ENCODE peak calls at places on chromosomes 4 and X, in five cellular contexts. One of them, this sample, is unnamed.

GRCh38 chr4:181761130-181761529 is 482.1 kb upstream of the TENM3 start:
- DNase-seq in H1: no peak
- DNase-seq in HepG2: no peak
- DNase-seq in GM12878: no peak
- DNase-seq in HCT116: no peak
- DNase-seq in this sample: no peak

GRCh38 chr4:183284965-183285364 is 35.1 kb downstream of the CLDN22 start:
- DNase-seq in GM12878: no peak
- DNase-seq in HepG2: no peak
- DNase-seq in H1: no peak
- DNase-seq in HCT116: no peak
- DNase-seq in this sample: no peak

GRCh38 chr4:19521151-19521550 is 730.6 kb upstream of the SLIT2 start:
- DNase-seq in HepG2: no peak
- DNase-seq in H1: no peak
- DNase-seq in HCT116: no peak
- DNase-seq in GM12878: no peak
- DNase-seq in this sample: no peak

GRCh38 chrX:138765061-138765460 is 53.5 kb upstream of the FGF13 start:
- DNase-seq in HepG2: no peak
- DNase-seq in HCT116: no peak
- DNase-seq in GM12878: no peak
- DNase-seq in H1: no peak
- DNase-seq in this sample: no peak

GRCh38 chr4:183443609-183444148 is 757 bp upstream of the CDKN2AIP start:
- DNase-seq in GM12878: no peak
- DNase-seq in HCT116: no peak
- DNase-seq in H1: no peak
- DNase-seq in HepG2: no peak
- DNase-seq in this sample: no peak

GRCh38 chrX:69068295-69069085 is 96.8 kb downstream of the PJA1 start:
- DNase-seq in HCT116: no peak
- DNase-seq in HepG2: no peak
- DNase-seq in GM12878: no peak
- DNase-seq in H1: no peak
- DNase-seq in this sample: no peak

GRCh38 chr4:87734936-87735335 is 64.4 kb upstream of the IBSP start:
- DNase-seq in HepG2: no peak
- DNase-seq in HCT116: no peak
- DNase-seq in GM12878: no peak
- DNase-seq in H1: no peak
- DNase-seq in this sample: no peak

GRCh38 chrX:12975999-12976558 is 1.2 kb downstream of the TMSB4X start:
- DNase-seq in HepG2: no peak
- DNase-seq in H1: no peak
- DNase-seq in HCT116: no peak
- DNase-seq in GM12878: no peak
- DNase-seq in this sample: peak; percentile 79

GRCh38 chr4:110754726-110755125 is 131.8 kb upstream of the PITX2 start:
- DNase-seq in GM12878: no peak
- DNase-seq in HCT116: no peak
- DNase-seq in H1: no peak
- DNase-seq in HepG2: no peak
- DNase-seq in this sample: no peak

GRCh38 chr4:2472187-2472586 is 3.3 kb downstream of the RNF4 start:
- DNase-seq in HCT116: no peak
- DNase-seq in GM12878: no peak
- DNase-seq in HepG2: no peak
- DNase-seq in H1: no peak
- DNase-seq in this sample: no peak

GRCh38 chr4:8316911-8317351 is 47.4 kb downstream of the HTRA3 start:
- DNase-seq in HCT116: no peak
- DNase-seq in H1: peak; percentile 47
- DNase-seq in GM12878: no peak
- DNase-seq in HepG2: no peak
- DNase-seq in this sample: no peak

GRCh38 chr4:107219681-107220080 is 183.6 kb upstream of the DKK2 start:
- DNase-seq in GM12878: no peak
- DNase-seq in H1: no peak
- DNase-seq in HepG2: no peak
- DNase-seq in HCT116: no peak
- DNase-seq in this sample: no peak

GRCh38 chr4:107216379-107216778 is 180.3 kb upstream of the DKK2 start:
- DNase-seq in HepG2: no peak
- DNase-seq in H1: no peak
- DNase-seq in GM12878: no peak
- DNase-seq in HCT116: no peak
- DNase-seq in this sample: no peak

GRCh38 chr4:107215222-107215621 is 179.1 kb upstream of the DKK2 start:
- DNase-seq in HepG2: peak; percentile 73
- DNase-seq in GM12878: no peak
- DNase-seq in H1: no peak
- DNase-seq in HCT116: no peak
- DNase-seq in this sample: no peak

DNA sequence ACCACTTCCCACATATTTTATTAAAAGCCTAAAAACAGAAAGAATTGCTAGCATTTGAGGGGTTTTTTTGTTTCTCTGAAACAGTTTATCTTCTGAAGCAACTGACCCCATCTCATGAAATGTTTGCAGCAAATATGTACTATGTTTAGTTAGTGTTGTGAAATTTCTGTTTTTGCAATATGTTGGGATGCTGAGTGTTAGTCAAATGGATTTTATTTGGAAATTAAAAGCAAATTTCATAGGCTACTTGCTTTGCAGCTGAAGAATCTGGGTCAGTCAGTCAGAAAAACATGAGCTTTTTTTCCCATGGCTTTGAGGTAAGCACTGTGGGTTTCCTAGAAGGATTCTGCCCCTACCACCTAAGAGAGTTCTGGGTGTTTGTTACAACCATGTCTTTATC is 184.9 kb upstream of the DKK2 start:
- DNase-seq in GM12878: no peak
- DNase-seq in H1: no peak
- DNase-seq in HepG2: no peak
- DNase-seq in HCT116: no peak
- DNase-seq in this sample: no peak
- TF ChIP-seq JUND in GM12878: no peak
- TF ChIP-seq JUND in H1: no peak
- TF ChIP-seq JUND in HepG2: no peak
- TF ChIP-seq JUND in HCT116: no peak
- TF ChIP-seq JUND in this sample: no peak

GRCh38 chrX:103780701-103781402 is 4.2 kb downstream of the PLP1 start:
- DNase-seq in GM12878: no peak
- DNase-seq in HepG2: no peak
- DNase-seq in HCT116: no peak
- DNase-seq in H1: no peak
- DNase-seq in this sample: no peak

GRCh38 chrX:103783971-103784370 is 7.3 kb downstream of the PLP1 start:
- DNase-seq in HepG2: no peak
- DNase-seq in H1: no peak
- DNase-seq in GM12878: no peak
- DNase-seq in HCT116: no peak
- DNase-seq in this sample: no peak

GRCh38 chrX:103779156-103779555 is 2.5 kb downstream of the PLP1 start:
- DNase-seq in GM12878: no peak
- DNase-seq in HCT116: no peak
- DNase-seq in H1: no peak
- DNase-seq in HepG2: no peak
- DNase-seq in this sample: no peak

GRCh38 chrX:103782640-103783039 is 6.0 kb downstream of the PLP1 start:
- DNase-seq in HepG2: no peak
- DNase-seq in H1: no peak
- DNase-seq in GM12878: no peak
- DNase-seq in HCT116: no peak
- DNase-seq in this sample: no peak
- TF ChIP-seq JUND in HepG2: no peak
- TF ChIP-seq JUND in H1: no peak
- TF ChIP-seq JUND in GM12878: no peak
- TF ChIP-seq JUND in HCT116: no peak
- TF ChIP-seq JUND in this sample: no peak

GRCh38 chrX:93673056-93673868 is at the start of gene NAP1L3:
- DNase-seq in GM12878: no peak
- DNase-seq in HepG2: peak; percentile 5
- DNase-seq in HCT116: no peak
- DNase-seq in H1: peak; percentile 63
- DNase-seq in this sample: no peak
- TF ChIP-seq JUND in GM12878: no peak
- TF ChIP-seq JUND in HepG2: no peak
- TF ChIP-seq JUND in HCT116: no peak
- TF ChIP-seq JUND in H1: no peak
- TF ChIP-seq JUND in this sample: no peak

DNA sequence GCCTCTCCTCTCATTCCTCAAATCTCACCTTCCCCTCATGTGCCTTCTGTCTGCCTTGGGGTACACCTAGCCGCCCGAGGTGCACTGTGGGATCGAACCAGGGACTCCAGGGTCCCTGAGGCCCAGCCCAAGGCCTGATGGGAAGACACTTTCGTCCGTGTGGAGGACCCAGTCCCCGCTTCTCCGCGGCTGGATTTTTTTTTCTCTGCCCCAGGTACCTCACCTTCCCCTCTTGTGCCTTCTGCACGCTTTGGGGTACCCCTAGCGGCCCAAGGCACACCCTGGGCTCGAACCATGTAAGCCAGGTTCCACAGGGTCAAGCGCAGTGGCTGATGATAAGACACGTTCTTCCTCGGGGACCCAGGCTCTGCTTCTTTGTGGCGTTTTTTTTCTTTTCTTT is 530.7 kb downstream of the CWH43 start:
- DNase-seq in H1: no peak
- DNase-seq in HCT116: no peak
- DNase-seq in GM12878: no peak
- DNase-seq in HepG2: no peak
- DNase-seq in this sample: no peak
- TF ChIP-seq JUND in H1: no peak
- TF ChIP-seq JUND in HCT116: no peak
- TF ChIP-seq JUND in GM12878: no peak
- TF ChIP-seq JUND in HepG2: no peak
- TF ChIP-seq JUND in this sample: no peak

GRCh38 chrX:97215166-97215565 is 331.5 kb downstream of the RPA4 start:
- DNase-seq in GM12878: no peak
- DNase-seq in HepG2: no peak
- DNase-seq in HCT116: no peak
- DNase-seq in H1: no peak
- DNase-seq in this sample: no peak
- TF ChIP-seq JUND in GM12878: no peak
- TF ChIP-seq JUND in HepG2: no peak
- TF ChIP-seq JUND in HCT116: no peak
- TF ChIP-seq JUND in H1: no peak
- TF ChIP-seq JUND in this sample: no peak

GRCh38 chrX:84363054-84363453 is 139.2 kb downstream of the HDX start:
- DNase-seq in GM12878: no peak
- DNase-seq in H1: no peak
- DNase-seq in HepG2: no peak
- DNase-seq in HCT116: no peak
- DNase-seq in this sample: no peak

GRCh38 chrX:84362184-84362838 is 139.9 kb downstream of the HDX start:
- DNase-seq in GM12878: no peak
- DNase-seq in HCT116: no peak
- DNase-seq in HepG2: no peak
- DNase-seq in H1: no peak
- DNase-seq in this sample: no peak

DNA sequence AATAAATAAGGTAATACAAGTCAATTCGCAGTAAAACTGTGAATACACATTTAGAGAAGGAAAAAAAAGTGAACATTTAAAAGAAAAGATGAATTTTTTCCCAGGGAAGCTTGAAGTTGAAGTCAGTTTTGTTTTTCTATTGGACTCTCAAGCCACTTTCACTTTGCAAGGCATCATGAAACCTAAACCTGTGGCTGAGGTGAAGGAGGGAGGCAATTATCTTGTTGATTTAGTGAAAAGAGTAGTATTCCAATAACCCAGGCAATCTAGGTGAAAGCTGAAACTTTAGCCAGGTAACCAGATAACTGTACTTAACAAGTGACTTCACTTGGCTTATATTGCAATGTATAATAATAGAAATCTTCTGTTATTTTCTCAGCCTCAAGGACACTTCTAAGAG is 138.6 kb downstream of the HDX start:
- DNase-seq in GM12878: no peak
- DNase-seq in HCT116: no peak
- DNase-seq in H1: no peak
- DNase-seq in HepG2: no peak
- DNase-seq in this sample: no peak
- TF ChIP-seq JUND in GM12878: no peak
- TF ChIP-seq JUND in HCT116: no peak
- TF ChIP-seq JUND in H1: no peak
- TF ChIP-seq JUND in HepG2: no peak
- TF ChIP-seq JUND in this sample: no peak

GRCh38 chr4:74418063-74418670 is 26.8 kb upstream of the AREG start:
- DNase-seq in H1: no peak
- DNase-seq in HCT116: peak; percentile 81
- DNase-seq in HepG2: no peak
- DNase-seq in GM12878: no peak
- DNase-seq in this sample: no peak
- TF ChIP-seq JUND in H1: no peak
- TF ChIP-seq JUND in HCT116: peak; percentile 82
- TF ChIP-seq JUND in HepG2: no peak
- TF ChIP-seq JUND in GM12878: no peak
- TF ChIP-seq JUND in this sample: no peak

GRCh38 chrX:153726286-153727107 is 1.8 kb downstream of the ABCD1 start:
- DNase-seq in HepG2: peak; percentile 75
- DNase-seq in GM12878: peak; percentile 48
- DNase-seq in H1: peak; percentile 72
- DNase-seq in HCT116: no peak
- DNase-seq in this sample: no peak
- TF ChIP-seq JUND in HepG2: peak; percentile 87
- TF ChIP-seq JUND in GM12878: no peak
- TF ChIP-seq JUND in H1: no peak
- TF ChIP-seq JUND in HCT116: no peak
- TF ChIP-seq JUND in this sample: no peak

GRCh38 chr4:10066704-10067651 is 45.7 kb upstream of the SLC2A9 start:
- DNase-seq in GM12878: no peak
- DNase-seq in H1: peak; percentile 38
- DNase-seq in HCT116: no peak
- DNase-seq in HepG2: no peak
- DNase-seq in this sample: no peak
- TF ChIP-seq JUND in GM12878: no peak
- TF ChIP-seq JUND in H1: no peak
- TF ChIP-seq JUND in HCT116: no peak
- TF ChIP-seq JUND in HepG2: no peak
- TF ChIP-seq JUND in this sample: no peak

This sample was measured in T47D.